ENCODE peak calls at places on chromosomes 7 and 10, in four cellular contexts. Q is HepG2, G is K562, N is A549. M is an unnamed sample.

GRCh38 chr7:100130608-100131453 is 4.1 kb downstream of the MBLAC1 start:
- DNase-seq in Q (peak), G (peak), N (peak), M (peak)

GRCh38 chr10:117004238-117004626 is 755 bp downstream of the SHTN1 start:
- DNase-seq in Q (no peak), G (no peak), N (no peak), M (no peak)

GRCh38 chr7:140324714-140325113 is 73.6 kb downstream of the SLC37A3 start:
- DNase-seq in Q (no peak), G (no peak), N (no peak), M (no peak)

GRCh38 chr10:88661018-88661417 is 3.2 kb upstream of the LIPF start:
- DNase-seq in Q (no peak), G (no peak), N (no peak), M (no peak)

GRCh38 chr7:120615703-120616102 is 242.2 kb downstream of the TSPAN12 start:
- DNase-seq in Q (no peak), G (no peak), N (no peak), M (no peak)

GRCh38 chr7:22662031-22662430 is 65.0 kb upstream of the IL6 start:
- DNase-seq in Q (no peak), G (no peak), N (no peak), M (no peak)

GRCh38 chr7:7704867-7705266 is 13.5 kb downstream of the RPA3 start:
- DNase-seq in Q (no peak), G (no peak), N (no peak), M (no peak)

GRCh38 chr10:47020491-47020890 is 109.3 kb downstream of the PTPN20 start:
- DNase-seq in Q (no peak), G (peak), N (no peak), M (no peak)

GRCh38 chr7:25261545-25262135 is 33.4 kb upstream of the NPVF start:
- DNase-seq in Q (no peak), G (no peak), N (no peak), M (no peak)

GRCh38 chr10:113666682-113667252 is 2.9 kb upstream of the NRAP start:
- DNase-seq in Q (no peak), G (no peak), N (no peak), M (no peak)

GRCh38 chr7:28761485-28761884 is 196.6 kb downstream of the TRIL start:
- DNase-seq in Q (no peak), G (no peak), N (no peak), M (no peak)

GRCh38 chr7:41624818-41625217 is 78.1 kb downstream of the INHBA start:
- DNase-seq in Q (no peak), G (no peak), N (no peak), M (no peak)

GRCh38 chr7:145398758-145399157 is 562.9 kb upstream of the TPK1 start:
- DNase-seq in Q (no peak), G (no peak), N (no peak), M (no peak)

GRCh38 chr10:74900297-74900696 is 73.9 kb downstream of the KAT6B start:
- DNase-seq in Q (no peak), G (no peak), N (no peak), M (no peak)

GRCh38 chr10:99709480-99710229 is 22.3 kb downstream of the COX15 start:
- DNase-seq in Q (no peak), G (peak), N (no peak), M (peak)

GRCh38 chr10:131210181-131210580 is 101.3 kb downstream of the TCERG1L start:
- DNase-seq in Q (no peak), G (no peak), N (no peak), M (no peak)

GRCh38 chr7:132740176-132740575 is 163.9 kb upstream of the PLXNA4 start:
- DNase-seq in Q (no peak), G (no peak), N (no peak), M (no peak)

GRCh38 chr7:150966002-150966401 is 12.1 kb downstream of the KCNH2 start:
- DNase-seq in Q (peak), G (peak), N (peak), M (peak)

DNA sequence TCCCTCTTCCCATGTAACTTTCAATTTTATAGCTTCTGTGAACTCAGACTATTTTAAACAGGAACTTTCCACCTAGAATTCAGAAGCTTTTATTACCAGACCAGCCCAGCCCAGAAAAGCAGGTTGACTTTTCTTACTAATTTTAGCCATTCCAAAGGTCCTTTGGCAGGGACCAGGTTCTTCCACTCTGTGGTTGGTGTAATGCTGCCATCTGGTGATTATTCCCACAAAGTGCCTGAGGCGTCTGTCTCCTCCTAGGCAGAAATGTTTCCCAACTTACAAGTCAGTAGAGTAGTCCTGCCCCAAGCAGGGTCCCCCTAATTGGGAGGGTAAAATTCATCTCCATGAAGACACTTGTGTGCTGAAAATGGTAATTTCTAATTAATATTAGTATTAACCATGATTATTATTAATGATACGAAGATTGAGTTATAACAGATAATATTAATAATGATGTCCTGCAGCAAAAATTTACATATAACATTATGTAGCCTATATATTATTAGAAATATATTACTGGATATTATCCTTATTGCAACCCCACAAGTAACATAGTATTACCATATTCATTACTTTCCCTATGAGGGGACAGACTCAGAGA is 53.0 kb upstream of the PPP1R17 start:
- DNase-seq in Q (peak), G (peak), N (peak), M (peak)
- TF ChIP-seq HMGXB4 in Q (no peak), G (no peak), N (no peak), M (no peak)

DNA sequence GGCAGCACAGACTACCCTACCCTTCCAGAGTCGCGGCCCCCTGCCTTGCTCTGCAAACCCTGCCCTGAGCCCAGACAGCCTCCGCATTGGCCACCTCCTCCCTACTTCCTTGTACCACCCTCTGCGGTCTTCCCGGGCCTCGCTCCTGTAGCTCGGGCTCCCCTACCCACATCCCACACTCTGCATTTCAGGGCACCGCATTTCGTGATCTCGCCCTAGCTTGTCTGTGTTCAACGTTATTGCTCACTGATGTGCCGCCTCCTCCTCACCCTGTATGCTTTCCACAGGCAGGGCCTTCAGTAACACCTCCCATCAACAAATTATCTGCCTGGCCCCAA is 6.6 kb downstream of the PDIA4 start:
- DNase-seq in Q (no peak), G (no peak), N (no peak), M (no peak)
- TF ChIP-seq HMGXB4 in Q (no peak), G (no peak), N (no peak), M (no peak)

GRCh38 chr10:105681051-105681450 is 1040.0 kb downstream of the SORCS3 start:
- DNase-seq in Q (no peak), G (no peak), N (no peak), M (no peak)

GRCh38 chr10:105679781-105680180 is 1038.7 kb downstream of the SORCS3 start:
- DNase-seq in Q (no peak), G (no peak), N (no peak), M (peak)

DNA sequence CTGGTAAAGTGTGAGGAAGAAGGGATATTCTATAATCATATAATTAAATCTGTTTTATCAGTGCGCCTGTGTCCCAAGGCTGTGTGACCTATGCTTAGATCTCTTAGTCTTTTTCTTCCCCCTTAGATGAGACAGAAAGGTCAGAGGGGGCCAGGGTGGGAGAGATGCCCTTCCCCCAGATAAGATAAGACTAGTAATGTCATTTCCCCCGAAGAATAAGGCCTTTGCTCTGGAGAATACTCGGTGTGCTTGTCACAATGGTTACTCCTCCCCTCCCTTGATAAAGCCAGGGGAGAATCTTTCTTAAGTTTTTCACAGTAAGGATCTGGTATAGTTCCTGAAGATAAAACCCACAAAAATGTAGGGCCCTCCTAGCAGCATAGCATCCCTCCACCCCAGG is 1041.8 kb downstream of the SORCS3 start:
- DNase-seq in Q (no peak), G (no peak), N (no peak), M (no peak)
- TF ChIP-seq HMGXB4 in Q (no peak), G (no peak), N (no peak), M (no peak)

GRCh38 chr7:123677316-123677715 is 21.6 kb downstream of the LMOD2 start:
- DNase-seq in Q (no peak), G (no peak), N (no peak), M (no peak)

GRCh38 chr7:123673752-123674398 is 18.2 kb downstream of the LMOD2 start:
- DNase-seq in Q (no peak), G (peak), N (no peak), M (no peak)

GRCh38 chr7:123675092-123675473 is 19.4 kb downstream of the LMOD2 start:
- DNase-seq in Q (no peak), G (no peak), N (no peak), M (no peak)

GRCh38 chr7:123673137-123673732 is 17.6 kb downstream of the LMOD2 start:
- DNase-seq in Q (no peak), G (no peak), N (no peak), M (no peak)

DNA sequence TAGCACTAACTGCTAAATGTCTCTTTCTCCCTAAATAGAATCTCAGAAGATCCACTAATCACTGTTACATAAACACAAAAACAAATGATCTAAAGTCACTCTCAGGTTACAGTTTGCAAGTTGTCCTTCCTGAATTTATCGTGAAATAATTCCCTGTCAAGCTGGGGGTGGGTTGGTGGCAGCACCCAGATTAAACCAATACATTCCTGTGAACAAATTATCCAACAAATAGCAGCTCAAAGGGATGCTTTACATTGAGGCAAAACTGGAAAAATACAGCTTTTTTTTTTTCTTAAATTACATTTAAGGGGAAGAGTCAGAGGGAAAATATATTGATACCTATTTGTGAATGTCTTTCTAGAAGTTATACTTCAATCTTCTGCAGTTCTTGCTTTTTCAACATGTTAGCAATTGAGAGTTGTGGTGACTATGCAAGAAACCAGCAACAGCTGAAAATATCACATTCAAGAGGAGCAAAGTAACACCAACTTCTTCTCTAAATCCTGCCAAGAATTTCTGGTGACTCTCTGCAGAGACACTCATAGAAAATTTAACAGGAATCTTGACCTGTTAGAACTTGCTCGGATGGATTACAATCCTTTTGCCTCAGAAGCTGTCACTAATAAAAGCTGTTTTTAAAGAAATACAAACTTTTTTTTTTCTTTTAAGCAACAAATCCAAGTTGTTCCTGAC is 18.9 kb downstream of the LMOD2 start:
- DNase-seq in Q (no peak), G (no peak), N (no peak), M (no peak)
- TF ChIP-seq HMGXB4 in Q (no peak), G (no peak), N (no peak), M (no peak)

GRCh38 chr7:137903382-137904169 is 56.8 kb upstream of the DGKI start:
- DNase-seq in Q (peak), G (peak), N (peak), M (peak)
- TF ChIP-seq HMGXB4 in Q (no peak), G (no peak), N (no peak), M (no peak)

DNA sequence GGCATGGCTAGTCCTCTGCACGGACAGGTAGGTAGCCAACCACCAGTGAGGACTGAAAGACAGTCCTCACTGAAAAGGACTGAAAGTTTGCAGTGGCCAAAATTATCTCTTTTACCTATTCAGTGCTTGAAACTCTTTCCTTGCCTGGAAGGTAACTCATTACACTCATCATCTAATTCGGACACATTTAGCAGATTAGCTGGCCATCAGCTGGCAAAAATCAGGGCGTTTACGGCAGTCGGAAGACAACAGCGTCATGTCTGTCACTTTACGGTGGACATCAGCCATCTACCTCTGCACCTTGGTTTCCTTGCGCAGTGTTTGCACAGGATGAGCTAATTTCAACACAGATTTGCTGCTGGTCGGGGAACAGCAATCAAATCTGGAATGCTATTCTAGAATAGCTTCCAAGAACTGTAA is 740 bp downstream of the ANXA7 start:
- DNase-seq in Q (peak), G (peak), N (peak), M (peak)
- TF ChIP-seq HMGXB4 in Q (no peak), G (no peak), N (no peak), M (no peak)

GRCh38 chr7:31970501-31970900 is 99.7 kb downstream of the PDE1C start:
- DNase-seq in Q (no peak), G (no peak), N (no peak), M (no peak)
- TF ChIP-seq HMGXB4 in Q (no peak), G (no peak), N (no peak), M (no peak)

DNA sequence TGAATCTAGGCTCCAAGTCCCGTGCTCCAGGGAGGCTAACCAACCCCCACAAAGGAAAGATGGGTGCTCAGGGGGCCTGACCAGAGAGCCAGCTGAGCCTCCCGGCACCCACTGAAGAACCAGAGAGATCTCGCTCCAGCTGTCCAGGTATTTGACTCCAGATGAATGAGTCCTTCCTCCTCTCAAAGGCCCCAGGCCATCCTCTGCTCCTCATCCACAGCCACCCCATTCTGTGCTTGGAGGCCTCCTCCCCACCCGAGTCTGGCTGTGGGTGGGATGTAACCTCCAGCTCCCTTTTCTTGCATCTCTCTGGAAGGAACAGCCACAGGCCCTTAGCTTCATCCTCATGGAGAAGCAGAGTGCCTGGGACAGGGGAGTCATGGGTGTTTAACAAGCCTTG is 44.6 kb downstream of the VSTM4 start:
- DNase-seq in Q (no peak), G (no peak), N (no peak), M (no peak)
- TF ChIP-seq HMGXB4 in Q (no peak), G (no peak), N (no peak), M (no peak)